ENCODE peak calls at places on chromosomes 4 and X, in eight cellular contexts. H, S, Q, W, K, C, P and V are unnamed samples.

GRCh38 chr4:59518005-59518823 is 1681.9 kb upstream of the ADGRL3 start:
- DNase-seq in W (no peak), H (no peak), K (no peak), C (no peak), Q (no peak), S (no peak), P (no peak), V (no peak)

GRCh38 chrX:123878177-123878576 is 18.3 kb downstream of the XIAP start:
- DNase-seq in W (peak; percentile 72), S (peak; percentile 38), C (no peak), K (no peak), P (no peak), H (no peak), Q (no peak), V (no peak)

GRCh38 chr4:151946718-151947117 is 185.9 kb upstream of the GATB start:
- DNase-seq in K (no peak), P (no peak), W (no peak), S (no peak), Q (no peak), C (no peak), H (no peak), V (no peak)

GRCh38 chrX:150234126-150234525 is 129.0 kb upstream of the MAMLD1 start:
- DNase-seq in S (peak; percentile 34), P (no peak), W (no peak), Q (no peak), H (no peak), K (peak; percentile 72), C (no peak), V (no peak)

GRCh38 chr4:6199344-6199921 is 916 bp downstream of the JAKMIP1 start:
- DNase-seq in H (no peak), P (no peak), C (no peak), K (no peak), Q (peak; percentile 17), S (no peak), W (no peak), V (no peak)

GRCh38 chrX:107827137-107827831 is 1.6 kb downstream of the MID2 start:
- DNase-seq in C (no peak), S (no peak), Q (peak; percentile 4), P (no peak), W (no peak), H (no peak), K (no peak), V (no peak)

GRCh38 chr4:23733911-23734458 is 155.9 kb downstream of the PPARGC1A start:
- DNase-seq in C (no peak), W (no peak), P (no peak), S (no peak), Q (no peak), H (no peak), K (no peak), V (no peak)

GRCh38 chr4:37389967-37390580 is 145.5 kb downstream of the NWD2 start:
- DNase-seq in C (no peak), Q (peak; percentile 29), W (peak; percentile 78), K (peak; percentile 26), P (no peak), S (peak; percentile 67), H (no peak), V (peak; percentile 2)

GRCh38 chr4:81482344-81482743 is 10.6 kb upstream of the RASGEF1B start:
- DNase-seq in S (no peak), C (no peak), K (no peak), W (no peak), H (no peak), P (no peak), Q (no peak), V (no peak)

GRCh38 chr4:19123681-19124080 is 1102.1 kb upstream of the LCORL start:
- DNase-seq in K (no peak), Q (no peak), W (no peak), P (no peak), S (no peak), C (no peak), H (no peak), V (no peak)

GRCh38 chrX:49246541-49246940 is 11.3 kb downstream of the CCDC22 start:
- DNase-seq in Q (no peak), S (no peak), K (no peak), P (no peak), C (no peak), W (no peak), H (no peak), V (no peak)

GRCh38 chr4:36187723-36188333 is 56.5 kb downstream of the ARAP2 start:
- DNase-seq in H (no peak), S (peak; percentile 62), Q (peak; percentile 13), C (no peak), W (peak; percentile 54), K (peak; percentile 38), P (no peak), V (no peak)

GRCh38 chrX:103774070-103774642 is 2.5 kb upstream of the PLP1 start:
- DNase-seq in K (peak; percentile 25), P (no peak), Q (peak; percentile 32), W (peak; percentile 10), C (no peak), H (no peak), S (peak; percentile 72), V (no peak)

GRCh38 chr4:152614337-152614736 is 65.5 kb downstream of the TMEM154 start:
- DNase-seq in C (no peak), K (no peak), P (no peak), S (no peak), W (no peak), H (no peak), Q (no peak), V (no peak)

GRCh38 chrX:107659768-107660167 is 31.5 kb downstream of the PRPS1 start:
- DNase-seq in P (no peak), K (peak; percentile 35), H (no peak), S (peak; percentile 78), W (peak; percentile 57), C (no peak), Q (peak; percentile 27), V (no peak)

GRCh38 chrX:148871422-148872152 is 371.2 kb downstream of the AFF2 start:
- DNase-seq in W (peak; percentile 3), P (no peak), K (peak; percentile 95), C (peak; percentile 73), H (peak; percentile 42), S (peak; percentile 72), Q (peak; percentile 94), V (no peak)

GRCh38 chrX:85619962-85620361 is 240.5 kb upstream of the POF1B start:
- DNase-seq in W (no peak), K (no peak), P (no peak), Q (no peak), H (no peak), C (no peak), S (no peak), V (no peak)

GRCh38 chr4:163638909-163639308 is 144.4 kb downstream of the TMA16 start:
- DNase-seq in P (no peak), C (no peak), Q (no peak), S (peak; percentile 2), H (no peak), W (no peak), K (no peak), V (no peak)

GRCh38 chr4:79964020-79964714 is 108.9 kb downstream of the ANTXR2 start:
- DNase-seq in P (no peak), H (no peak), K (peak; percentile 18), C (no peak), W (no peak), Q (no peak), S (no peak), V (no peak)
- H3K4me3 ChIP-seq in P (no peak overlapping the region), H (no peak overlapping the region), K (no peak overlapping the region), C (no peak overlapping the region), W (no peak overlapping the region), Q (no peak overlapping the region), S (peak overlapping the region; percentile 40), V (no peak overlapping the region)

DNA sequence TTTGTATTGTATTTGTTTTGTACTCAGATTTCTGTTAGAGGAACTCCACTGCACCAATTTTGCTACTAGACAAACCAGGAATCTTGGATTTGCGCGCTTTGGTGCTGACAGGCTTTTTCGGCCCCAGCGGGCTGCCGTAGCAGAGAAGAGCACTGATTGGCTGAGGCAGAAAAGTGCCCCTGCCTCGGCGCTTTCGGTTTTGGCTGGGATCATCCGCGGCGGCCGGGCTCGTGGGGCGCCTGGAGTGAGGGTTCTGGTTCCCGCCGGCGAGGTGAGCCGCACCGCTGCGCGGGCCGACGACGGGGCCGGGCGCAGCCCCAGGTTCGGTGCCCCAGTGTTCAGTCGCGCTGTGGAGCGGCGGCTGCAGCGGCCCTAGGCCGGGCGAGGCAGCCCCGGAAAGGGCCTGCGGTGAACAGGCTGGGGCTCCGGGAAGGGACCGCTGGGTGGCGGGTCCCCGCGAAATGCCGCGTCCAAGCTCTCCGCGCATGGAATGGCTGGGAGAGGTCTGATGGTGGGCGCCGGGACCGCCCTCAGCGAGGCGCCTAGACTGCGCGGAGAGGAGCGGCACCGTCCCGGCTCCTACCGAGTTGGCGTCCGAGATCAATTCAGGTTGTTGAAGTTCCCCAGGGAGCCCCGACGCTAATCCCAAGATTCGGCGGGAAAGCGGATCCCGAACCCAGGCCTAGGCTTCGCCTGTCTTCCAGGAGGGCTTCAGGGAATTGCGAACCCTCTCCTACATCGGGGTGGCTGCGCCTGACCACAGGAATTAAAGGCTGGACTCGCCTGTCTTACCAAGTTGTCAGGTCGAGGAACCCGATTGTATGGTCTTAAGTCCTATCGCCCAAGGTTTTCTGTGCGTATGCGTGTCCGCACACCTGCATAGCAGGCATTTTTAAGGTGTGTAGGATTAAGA is at the start of gene LSM6:
- DNase-seq in W (peak; percentile 84), P (peak; percentile 83), C (peak; percentile 41), H (peak; percentile 5), K (peak; percentile 87), S (peak; percentile 89), Q (peak; percentile 83), V (peak; percentile 56)
- TF ChIP-seq CTCF in W (no peak), P (no peak), C (no peak), H (no peak), K (no peak), S (no peak), Q (no peak), V (no peak)

DNA sequence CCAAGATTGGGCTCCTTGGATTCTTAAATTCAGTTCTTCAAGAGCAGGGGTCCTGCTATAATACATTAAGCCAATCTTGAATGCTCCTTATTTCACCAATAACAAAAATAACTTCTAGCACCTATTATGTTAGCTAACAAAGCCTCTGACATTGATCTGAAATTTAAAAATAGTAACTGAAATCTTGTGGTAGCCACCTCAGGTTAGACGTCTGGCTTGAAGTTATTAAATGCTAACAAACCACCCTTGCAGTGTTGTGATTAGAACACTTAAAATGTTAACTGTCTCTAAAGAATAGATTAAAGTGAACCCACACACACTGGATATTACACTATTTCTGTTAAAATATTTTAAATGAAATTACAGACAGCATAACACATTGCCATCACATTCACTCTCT is 49.8 kb upstream of the LGI2 start:
- DNase-seq in W (no peak), C (no peak), K (no peak), Q (no peak), P (no peak), H (no peak), S (no peak), V (no peak)
- H3K4me3 ChIP-seq in W (no peak overlapping the region), C (no peak overlapping the region), K (no peak overlapping the region), Q (no peak overlapping the region), P (no peak overlapping the region), H (no peak overlapping the region), S (no peak overlapping the region), V (no peak overlapping the region)

DNA sequence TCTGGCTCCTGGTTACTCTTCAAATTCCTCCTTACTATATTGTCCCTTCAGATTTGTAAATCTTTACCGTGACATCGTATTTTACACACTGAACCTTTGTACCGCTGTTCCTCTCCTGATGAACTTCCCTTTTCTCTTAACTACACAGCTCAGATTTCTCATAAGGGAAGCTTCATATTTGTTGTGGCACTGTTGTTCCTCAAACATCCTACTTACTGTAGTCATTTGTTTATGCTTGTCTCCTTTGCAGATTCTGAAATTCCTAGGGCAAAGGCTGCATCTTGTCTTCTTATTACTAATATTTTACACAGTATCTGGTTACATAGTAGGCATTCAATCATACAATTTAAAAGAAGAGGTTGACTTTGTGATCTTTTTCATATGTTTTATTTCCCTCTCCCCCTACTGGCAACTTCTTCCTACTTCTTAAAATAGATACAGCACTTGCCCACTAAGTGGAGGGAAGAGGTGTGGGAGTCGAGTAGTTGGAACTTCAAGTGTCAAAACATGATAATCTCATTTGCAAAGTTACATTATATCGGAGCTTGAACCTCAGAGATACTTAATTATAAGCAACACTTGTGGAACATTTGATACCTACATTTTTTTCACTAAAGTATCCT is 50.0 kb downstream of the TET2 start:
- DNase-seq in C (no peak), K (peak; percentile 16), S (peak; percentile 41), W (peak; percentile 57), H (no peak), Q (no peak), P (no peak), V (no peak)
- TF ChIP-seq CTCF in C (peak; percentile 23), K (peak; percentile 13), S (peak; percentile 48), W (peak; percentile 9), H (peak; percentile 21), Q (peak; percentile 18), P (no peak), V (peak; percentile 19)